ENCODE peak calls at places on chromosomes 5 and 9, in four cellular contexts. B is M059J, D is kidney epithelial cell, U is T-helper 1 cell. R is an unnamed sample.

GRCh38 chr9:4739587-4740372 is 1.2 kb downstream of the AK3 start:
- DNase-seq in B (peak), U (no peak), D (no peak), R (no peak)

GRCh38 chr9:115192280-115192679 is 74.3 kb upstream of the TNC start:
- DNase-seq in B (no peak), U (no peak), D (no peak), R (no peak)

GRCh38 chr5:160030631-160031377 is 21.9 kb downstream of the TTC1 start:
- DNase-seq in U (no peak), D (no peak), B (no peak), R (no peak)

GRCh38 chr5:180097163-180097894 is 25.8 kb upstream of the RNF130 start:
- DNase-seq in B (no peak), D (no peak), U (no peak), R (no peak)

GRCh38 chr5:112320408-112320807 is 98.7 kb downstream of the EPB41L4A start:
- DNase-seq in B (no peak), U (no peak), D (no peak), R (no peak)

GRCh38 chr5:53069626-53070025 is 39.9 kb downstream of the MOCS2 start:
- DNase-seq in B (peak), U (peak), D (peak), R (no peak)

GRCh38 chr5:14086261-14086660 is 56.9 kb upstream of the TRIO start:
- DNase-seq in D (no peak), U (no peak), B (no peak), R (no peak)

GRCh38 chr5:31106259-31106658 is 87.2 kb upstream of the CDH6 start:
- DNase-seq in D (no peak), U (no peak), B (no peak), R (no peak)

GRCh38 chr5:150338546-150338945 is 19.0 kb upstream of the TCOF1 start:
- DNase-seq in U (no peak), B (no peak), D (no peak), R (no peak)

GRCh38 chr5:14149672-14150053 is 6.5 kb downstream of the TRIO start:
- DNase-seq in D (no peak), B (no peak), U (no peak), R (no peak)

GRCh38 chr9:120161801-120162200 is 418.2 kb downstream of the CDK5RAP2 start:
- DNase-seq in D (no peak), B (no peak), U (no peak), R (no peak)

GRCh38 chr9:114153761-114154596 is 1.4 kb upstream of the COL27A1 start:
- DNase-seq in D (no peak), B (peak), U (no peak), R (no peak)

GRCh38 chr9:87887661-87888480 is 5.2 kb downstream of the SPATA31E1 start:
- DNase-seq in U (no peak), D (no peak), B (no peak), R (no peak)

GRCh38 chr5:16461026-16461425 is 4.6 kb downstream of the ZNF622 start:
- DNase-seq in B (peak), U (no peak), D (no peak), R (no peak)

GRCh38 chr9:83583151-83584014 is 39.6 kb upstream of the IDNK start:
- DNase-seq in D (no peak), U (peak), B (peak), R (peak)

GRCh38 chr5:111144352-111144930 is 52.3 kb downstream of the WDR36 start:
- DNase-seq in U (peak), D (no peak), B (peak), R (no peak)

GRCh38 chr9:71962328-71962727 is 50.9 kb downstream of the C9orf85 start:
- DNase-seq in B (no peak), D (no peak), U (no peak), R (no peak)

GRCh38 chr9:34070601-34071340 is 22.1 kb upstream of the UBAP2 start:
- DNase-seq in D (no peak), U (no peak), B (no peak), R (no peak)

GRCh38 chr5:431001-431710 is 11.8 kb upstream of the EXOC3 start:
- DNase-seq in D (no peak), B (peak), U (peak), R (no peak)

GRCh38 chr9:124810513-124811355 is 33.8 kb downstream of the OLFML2A start:
- DNase-seq in D (peak), U (no peak), B (peak), R (no peak)

GRCh38 chr9:133571491-133571890 is 37.0 kb downstream of the ADAMTSL2 start:
- DNase-seq in U (no peak), B (no peak), D (no peak), R (no peak)

GRCh38 chr9:129569506-129570449 is 51.1 kb downstream of the C9orf50 start:
- DNase-seq in B (peak), D (no peak), U (no peak), R (no peak)

GRCh38 chr5:6715758-6716633 is 2.8 kb downstream of the TENT4A start:
- DNase-seq in U (peak), D (no peak), B (no peak), R (no peak)

GRCh38 chr9:4375424-4376195 is 75.7 kb upstream of the GLIS3 start:
- DNase-seq in D (no peak), B (peak), U (no peak), R (no peak)

GRCh38 chr9:113620377-113621161 is 157.0 kb downstream of the RGS3 start:
- DNase-seq in B (peak), D (peak), U (no peak), R (no peak)

GRCh38 chr9:114060070-114060469 is 18.0 kb downstream of the AMBP start:
- DNase-seq in B (no peak), D (no peak), U (no peak), R (no peak)

GRCh38 chr9:70552561-70552960 is 138.1 kb upstream of the KLF9 start:
- DNase-seq in B (no peak), D (no peak), U (no peak), R (no peak)

GRCh38 chr5:160473736-160474483 is 52.3 kb downstream of the PTTG1 start:
- DNase-seq in B (no peak), U (no peak), D (no peak), R (no peak)

GRCh38 chr9:92035146-92035545 is 80.1 kb downstream of the SPTLC1 start:
- DNase-seq in B (no peak), U (no peak), D (no peak), R (no peak)

GRCh38 chr5:76257897-76258296 is 145.2 kb upstream of the IQGAP2 start:
- DNase-seq in B (no peak), D (no peak), U (peak), R (no peak)

GRCh38 chr5:140342287-140342686 is 4.1 kb downstream of the HBEGF start:
- DNase-seq in D (no peak), U (peak), B (no peak), R (peak)

GRCh38 chr5:1386274-1386717 is 41.4 kb upstream of the CLPTM1L start:
- DNase-seq in U (peak), B (peak), D (no peak), R (no peak)

GRCh38 chr9:129834489-129835127 is 467 bp downstream of the C9orf78 start:
- DNase-seq in B (no peak), D (no peak), U (peak), R (no peak)

GRCh38 chr5:74497706-74498105 is 142.8 kb downstream of the ENC1 start:
- DNase-seq in D (no peak), U (no peak), B (peak), R (no peak)